ENCODE peak calls at places on chromosomes 7 and 10, in eight cellular contexts. R is foreskin fibroblast, F is fibroblast of pulmonary artery, V is heart left ventricle, O is astrocyte, Q is PC-3, E is transverse colon, M is BE2C. U is an unnamed sample.

GRCh38 chr7:44110724-44111635 is 6.8 kb downstream of the AEBP1 start:
- DNase-seq in M (no peak), O (no peak), R (no peak), V (no peak), F (no peak), Q (no peak), E (no peak), U (no peak)

GRCh38 chr10:132050191-132050590 is 15.6 kb upstream of the JAKMIP3 start:
- DNase-seq in Q (no peak), E (no peak), R (no peak), V (no peak), F (no peak), M (no peak), O (no peak), U (no peak)

GRCh38 chr7:12281026-12281425 is 69.9 kb downstream of the TMEM106B start:
- DNase-seq in V (no peak), M (no peak), R (no peak), Q (peak; percentile 8), O (peak; percentile 55), E (no peak), F (peak; percentile 20), U (no peak)

GRCh38 chr10:62818426-62819011 is 2.4 kb upstream of the EGR2 start:
- DNase-seq in F (peak; percentile 26), O (no peak), E (peak; percentile 26), V (peak; percentile 52), M (peak; percentile 15), R (no peak), Q (peak; percentile 78), U (peak; percentile 41)

GRCh38 chr7:76997381-76998262 is 34.5 kb downstream of the SPDYE17 start:
- DNase-seq in Q (no peak), M (no peak), E (no peak), O (no peak), F (no peak), R (no peak), V (no peak), U (no peak)

GRCh38 chr10:78035025-78035424 is 1.4 kb downstream of the RPS24 start:
- DNase-seq in E (no peak), Q (peak; percentile 86), V (no peak), F (no peak), R (no peak), M (no peak), O (no peak), U (no peak)

GRCh38 chr10:99888623-99889022 is 106.2 kb downstream of the ABCC2 start:
- DNase-seq in R (peak; percentile 73), M (no peak), F (peak; percentile 59), O (peak; percentile 59), E (no peak), Q (no peak), V (no peak), U (no peak)

GRCh38 chr10:88194041-88194887 is 330.8 kb downstream of the PTEN start:
- DNase-seq in Q (no peak), R (peak; percentile 42), O (peak; percentile 12), E (no peak), V (no peak), F (no peak), M (no peak), U (peak; percentile 75)

GRCh38 chr10:2839081-2839725 is 228.1 kb upstream of the PFKP start:
- DNase-seq in O (no peak), Q (peak; percentile 52), F (peak; percentile 0), M (peak; percentile 37), E (peak; percentile 41), V (no peak), R (no peak), U (no peak)

GRCh38 chr10:32891261-32891660 is 66.8 kb downstream of the ITGB1 start:
- DNase-seq in R (no peak), E (no peak), Q (no peak), O (no peak), F (no peak), V (no peak), M (no peak), U (no peak)

GRCh38 chr7:75889223-75889825 is 10.5 kb downstream of the RHBDD2 start:
- DNase-seq in F (no peak), V (no peak), R (no peak), M (no peak), Q (no peak), O (no peak), E (no peak), U (no peak)

GRCh38 chr7:106344861-106345260 is 60.1 kb upstream of the NAMPT start:
- DNase-seq in Q (peak; percentile 38), V (no peak), M (no peak), O (peak; percentile 46), R (peak; percentile 19), E (no peak), F (peak; percentile 55), U (no peak)

GRCh38 chr7:155490697-155491628 is 33.0 kb downstream of the EN2 start:
- DNase-seq in R (no peak), O (no peak), E (peak; percentile 42), V (peak; percentile 65), M (no peak), Q (no peak), F (no peak), U (no peak)

GRCh38 chr7:155489158-155489840 is 31.4 kb downstream of the EN2 start:
- DNase-seq in O (no peak), Q (no peak), V (no peak), F (no peak), R (no peak), M (no peak), E (no peak), U (no peak)

GRCh38 chr7:155491812-155492211 is 33.9 kb downstream of the EN2 start:
- DNase-seq in Q (no peak), E (no peak), F (no peak), V (no peak), R (no peak), M (no peak), O (no peak), U (no peak)

GRCh38 chr7:155488483-155489127 is 30.7 kb downstream of the EN2 start:
- DNase-seq in E (no peak), O (no peak), R (no peak), F (no peak), V (no peak), Q (no peak), M (no peak), U (no peak)

DNA sequence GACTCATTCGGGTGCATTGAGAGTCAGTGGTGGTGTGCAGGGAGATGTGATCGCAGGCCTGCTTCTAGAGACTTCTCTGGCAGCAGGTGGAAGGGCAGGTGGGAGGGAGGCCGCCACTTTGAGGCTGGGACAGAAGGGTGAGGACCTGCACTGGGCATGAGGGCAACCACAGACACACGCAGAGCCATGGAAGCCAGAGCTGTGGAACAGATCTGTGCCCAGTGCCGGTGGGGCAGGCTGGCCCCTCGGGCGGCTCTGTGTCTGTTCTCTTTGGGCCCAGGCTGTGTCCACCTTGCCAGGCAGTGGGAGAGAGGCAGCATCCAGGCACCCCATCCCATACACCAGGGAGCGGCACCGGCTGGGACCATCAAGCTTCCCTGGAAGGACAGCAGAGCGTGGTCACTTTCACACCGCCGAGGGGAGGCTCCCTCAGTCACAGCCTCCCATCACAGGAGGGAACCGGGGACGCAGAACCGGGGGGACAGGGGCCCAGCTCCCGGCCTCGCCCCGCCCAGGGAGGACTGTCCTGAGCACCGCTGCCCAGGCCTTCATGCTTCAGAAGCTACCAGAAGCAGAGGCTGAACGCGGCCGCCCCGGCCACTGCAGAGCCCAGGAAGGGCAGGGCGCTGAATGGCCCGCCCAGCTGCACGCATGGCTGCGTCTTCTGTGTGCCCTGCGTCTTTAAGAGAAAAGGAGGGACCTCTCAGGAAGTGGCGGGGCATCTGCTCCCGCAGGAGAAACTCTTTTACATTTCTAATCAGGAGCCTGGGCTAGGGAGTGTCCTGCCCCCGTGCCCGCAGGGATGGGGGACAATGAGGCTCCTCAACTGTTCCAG is 32.1 kb downstream of the EN2 start:
- DNase-seq in V (no peak), M (no peak), R (no peak), O (no peak), F (no peak), E (peak; percentile 37), Q (no peak), U (no peak)
- H3K4me3 ChIP-seq in V (peak overlapping the region; percentile 34), M (no peak overlapping the region), R (no peak overlapping the region), O (peak overlapping the region; percentile 10), F (no peak overlapping the region), E (peak overlapping the region; percentile 31), Q (no peak overlapping the region), U (peak overlapping the region; percentile 45)

DNA sequence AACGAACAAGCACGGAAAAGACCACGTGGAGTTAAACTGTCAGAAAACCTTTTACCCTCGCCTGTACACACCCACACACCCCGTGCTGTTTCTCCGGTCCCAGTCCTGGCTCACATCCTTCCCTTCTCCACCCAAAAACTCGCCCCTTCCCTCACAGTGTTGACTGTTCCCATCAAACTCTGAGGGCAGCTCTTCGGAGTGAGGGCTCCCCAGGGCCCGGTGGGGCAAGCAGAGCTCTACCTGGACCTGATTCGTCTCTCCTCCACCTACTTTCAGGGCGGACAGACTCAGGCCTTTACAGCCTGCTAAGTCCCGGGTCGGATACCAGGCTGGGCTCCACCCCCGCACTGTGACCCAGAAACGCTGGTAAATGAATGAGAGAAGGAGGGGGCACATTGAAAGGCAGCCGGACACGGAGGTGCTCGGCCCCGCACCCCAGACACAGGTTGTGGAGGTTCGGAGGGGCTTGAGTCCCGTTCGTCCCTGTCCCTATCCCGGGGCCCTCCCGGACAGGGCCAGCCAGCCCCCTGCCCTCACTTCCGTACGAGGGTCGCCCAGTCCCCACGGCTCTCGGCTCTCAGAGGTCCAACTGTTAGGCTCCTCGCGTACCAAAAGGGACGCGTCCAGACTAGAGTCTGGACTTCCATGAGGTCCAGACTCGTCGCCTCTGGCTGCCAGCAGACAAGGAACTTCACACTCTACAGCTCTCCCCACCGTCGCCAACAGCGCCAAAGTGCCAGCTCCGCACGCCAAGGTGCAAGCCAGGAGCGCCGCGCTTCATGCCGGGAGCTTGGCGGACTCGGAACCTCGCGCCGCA is 31.7 kb upstream of the ASL start:
- DNase-seq in R (no peak), V (peak; percentile 29), Q (peak; percentile 56), O (peak; percentile 20), E (peak; percentile 72), M (no peak), F (peak; percentile 31), U (peak; percentile 2)
- H3K4me3 ChIP-seq in R (peak overlapping the region; percentile 23), V (peak overlapping the region; percentile 27), Q (peak overlapping the region; percentile 79), O (peak overlapping the region; percentile 48), E (peak overlapping the region; percentile 37), M (no peak overlapping the region), F (peak overlapping the region; percentile 34), U (peak overlapping the region; percentile 51)

GRCh38 chr7:148770004-148770403 is 71.3 kb downstream of the CUL1 start:
- DNase-seq in R (no peak), F (no peak), O (no peak), M (no peak), Q (no peak), E (no peak), V (no peak), U (no peak)

GRCh38 chr7:148772297-148773089 is 73.8 kb downstream of the CUL1 start:
- DNase-seq in F (peak; percentile 80), Q (peak; percentile 92), R (peak; percentile 95), M (peak; percentile 39), V (no peak), O (peak; percentile 91), E (no peak), U (no peak)

GRCh38 chr7:148773344-148773743 is 74.6 kb downstream of the CUL1 start:
- DNase-seq in Q (no peak), R (no peak), V (no peak), E (no peak), O (peak; percentile 18), F (no peak), M (no peak), U (peak; percentile 10)
- H3K4me3 ChIP-seq in Q (no peak overlapping the region), R (no peak overlapping the region), V (no peak overlapping the region), E (no peak overlapping the region), O (no peak overlapping the region), F (no peak overlapping the region), M (no peak overlapping the region), U (no peak overlapping the region)

DNA sequence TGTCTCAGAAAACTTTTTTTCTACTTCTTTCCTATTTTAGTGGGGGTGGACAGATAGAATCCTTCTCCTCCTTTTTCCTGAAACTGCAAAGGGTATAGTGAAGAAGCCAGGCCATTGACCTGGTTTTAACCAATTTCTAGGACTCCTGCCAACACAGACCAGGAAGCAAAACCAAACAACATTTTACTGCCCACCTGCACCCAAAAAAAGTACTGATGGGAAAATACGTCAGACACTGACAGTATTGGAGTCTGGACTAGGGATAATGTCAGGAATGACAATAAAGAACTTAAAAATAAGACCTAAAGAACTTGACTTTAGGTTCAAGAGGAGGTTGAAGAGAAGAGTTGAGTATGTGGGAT is 5.0 kb upstream of the STEAP4 start:
- DNase-seq in O (peak; percentile 6), R (no peak), M (no peak), F (no peak), V (no peak), Q (no peak), E (no peak), U (no peak)
- H3K4me3 ChIP-seq in O (no peak overlapping the region), R (no peak overlapping the region), M (no peak overlapping the region), F (no peak overlapping the region), V (no peak overlapping the region), Q (no peak overlapping the region), E (no peak overlapping the region), U (no peak overlapping the region)